ENCODE peak calls at places on chromosomes 6 and 20, in eight cellular contexts. G is transverse colon, H is cardiac muscle cell, Z is prostate gland, L is mucosa of descending colon, M is HCT116, Q is A549, C is right lobe of liver. I is an unnamed sample.

GRCh38 chr6:128739112-128739511 is 143.8 kb upstream of the LAMA2 start:
- DNase-seq in G (no peak), H (no peak), Z (no peak), L (no peak), M (peak; percentile 27), Q (no peak), C (no peak), I (no peak)

GRCh38 chr20:38751360-38751976 is 3.2 kb downstream of the ACTR5 start:
- DNase-seq in G (no peak), H (peak; percentile 57), Z (no peak), L (no peak), M (peak; percentile 27), Q (peak; percentile 52), C (no peak), I (peak; percentile 41)

GRCh38 chr6:168129292-168130167 is 50.5 kb upstream of the FRMD1 start:
- DNase-seq in G (no peak), H (no peak), Z (no peak), L (no peak), M (no peak), Q (no peak), C (no peak), I (no peak)

GRCh38 chr6:7593234-7593633 is 3.2 kb downstream of the SNRNP48 start:
- DNase-seq in G (no peak), H (no peak), Z (no peak), L (no peak), M (no peak), Q (no peak), C (no peak), I (no peak)

GRCh38 chr6:125544819-125545218 is 204.6 kb upstream of the HEY2 start:
- DNase-seq in G (no peak), H (no peak), Z (no peak), L (no peak), M (no peak), Q (no peak), C (no peak), I (no peak)

GRCh38 chr6:30154709-30155521 is 6.1 kb downstream of the TRIM10 start:
- DNase-seq in G (peak; percentile 63), H (peak; percentile 85), Z (no peak), L (no peak), M (no peak), Q (peak; percentile 52), C (no peak), I (peak; percentile 82)

GRCh38 chr6:40918035-40918651 is 120.9 kb downstream of the UNC5CL start:
- DNase-seq in G (no peak), H (no peak), Z (no peak), L (no peak), M (no peak), Q (no peak), C (no peak), I (no peak)

GRCh38 chr20:51423810-51424209 is 118.7 kb downstream of the NFATC2 start:
- DNase-seq in G (no peak), H (no peak), Z (no peak), L (no peak), M (no peak), Q (no peak), C (no peak), I (no peak)

GRCh38 chr6:30763618-30764489 is 19.5 kb upstream of the IER3 start:
- DNase-seq in G (no peak), H (peak; percentile 65), Z (no peak), L (no peak), M (no peak), Q (peak; percentile 68), C (no peak), I (peak; percentile 60)

GRCh38 chr6:116218172-116218633 is 35.7 kb downstream of the TSPYL4 start:
- DNase-seq in G (no peak), H (peak; percentile 32), Z (no peak), L (no peak), M (no peak), Q (no peak), C (no peak), I (peak; percentile 40)

GRCh38 chr6:1481326-1481725 is 92.0 kb downstream of the FOXF2 start:
- DNase-seq in G (no peak), H (peak; percentile 61), Z (no peak), L (no peak), M (peak; percentile 34), Q (peak; percentile 73), C (no peak), I (no peak)

GRCh38 chr20:52313335-52313963 is 121.9 kb upstream of the ZFP64 start:
- DNase-seq in G (no peak), H (peak; percentile 68), Z (no peak), L (no peak), M (peak; percentile 7), Q (peak; percentile 59), C (peak; percentile 17), I (peak; percentile 86)

GRCh38 chr6:1622220-1622841 is 12.6 kb downstream of the FOXC1 start:
- DNase-seq in G (no peak), H (no peak), Z (no peak), L (no peak), M (no peak), Q (no peak), C (no peak), I (no peak)

GRCh38 chr6:112603726-112604125 is 256.6 kb downstream of the RFPL4B start:
- DNase-seq in G (no peak), H (no peak), Z (no peak), L (no peak), M (no peak), Q (no peak), C (no peak), I (no peak)

GRCh38 chr6:135680964-135681913 is 170.3 kb upstream of the PDE7B start:
- DNase-seq in G (no peak), H (peak; percentile 39), Z (no peak), L (no peak), M (no peak), Q (peak; percentile 14), C (peak; percentile 61), I (no peak)

GRCh38 chr20:16821211-16822089 is 73.3 kb downstream of the OTOR start:
- DNase-seq in G (peak; percentile 9), H (peak; percentile 61), Z (no peak), L (no peak), M (peak; percentile 31), Q (peak; percentile 65), C (no peak), I (peak; percentile 74)

GRCh38 chr6:142913511-142914047 is 31.4 kb downstream of the HIVEP2 start:
- DNase-seq in G (peak; percentile 57), H (no peak), Z (no peak), L (peak; percentile 58), M (no peak), Q (no peak), C (no peak), I (no peak)

GRCh38 chr6:111429571-111429970 is 53.4 kb downstream of the REV3L start:
- DNase-seq in G (no peak), H (no peak), Z (no peak), L (no peak), M (no peak), Q (no peak), C (no peak), I (no peak)

GRCh38 chr6:14664112-14664592 is 546.6 kb downstream of the CD83 start:
- DNase-seq in G (no peak), H (no peak), Z (no peak), L (no peak), M (no peak), Q (no peak), C (no peak), I (no peak)

DNA sequence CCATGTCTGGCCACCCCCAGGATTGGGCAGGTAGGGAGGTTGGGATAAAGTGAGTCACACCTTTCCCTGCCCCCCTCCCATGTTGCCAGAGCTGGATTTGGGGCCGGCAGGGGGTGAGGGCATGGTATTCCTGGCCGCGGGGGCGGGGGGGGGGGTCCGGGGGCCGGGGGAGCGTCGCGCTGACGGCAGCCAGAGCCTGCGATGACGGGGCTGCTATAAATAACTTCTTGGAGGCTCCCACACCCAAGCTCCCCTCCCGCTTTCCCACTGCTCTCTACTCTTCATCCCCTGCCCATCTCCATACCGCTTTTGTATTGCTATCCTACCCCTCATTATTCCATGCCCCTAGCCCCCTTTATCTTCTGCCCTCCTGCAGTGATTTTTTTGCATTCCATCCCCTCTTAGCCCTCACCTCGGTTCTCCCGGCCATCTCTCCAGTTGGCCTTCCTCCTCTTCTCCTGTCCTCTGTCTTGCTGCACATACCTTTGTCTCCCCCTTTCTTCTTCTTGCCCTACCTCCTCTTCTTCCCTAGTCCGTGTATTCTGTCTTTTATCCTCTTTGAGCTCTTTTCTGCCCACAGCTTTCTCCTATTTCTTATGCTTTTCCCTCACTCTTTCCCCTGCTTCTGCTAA is 13.8 kb downstream of the SYNGAP1 start:
- DNase-seq in G (no peak), H (peak; percentile 37), Z (no peak), L (no peak), M (no peak), Q (no peak), C (no peak), I (no peak)
- H3K4me3 ChIP-seq in G (no peak overlapping the region), H (peak overlapping the region; percentile 10), Z (no peak overlapping the region), L (no peak overlapping the region), M (no peak overlapping the region), Q (no peak overlapping the region), C (no peak overlapping the region), I (no peak overlapping the region)

GRCh38 chr6:32178547-32179440 is 589 bp downstream of the RNF5 start:
- DNase-seq in G (no peak), H (peak; percentile 20), Z (no peak), L (no peak), M (no peak), Q (no peak), C (no peak), I (no peak)
- H3K4me1 ChIP-seq in G (peaks cover 35% of the 10 kb centered on the region), H (peaks cover 21% of the 10 kb centered on the region), Z (no peaks in the 10 kb centered on the region), L (peaks cover 40% of the 10 kb centered on the region), M (peaks cover 39% of the 10 kb centered on the region), Q (peaks cover 21% of the 10 kb centered on the region), C (peaks cover 32% of the 10 kb centered on the region), I (peaks cover 25% of the 10 kb centered on the region)

DNA sequence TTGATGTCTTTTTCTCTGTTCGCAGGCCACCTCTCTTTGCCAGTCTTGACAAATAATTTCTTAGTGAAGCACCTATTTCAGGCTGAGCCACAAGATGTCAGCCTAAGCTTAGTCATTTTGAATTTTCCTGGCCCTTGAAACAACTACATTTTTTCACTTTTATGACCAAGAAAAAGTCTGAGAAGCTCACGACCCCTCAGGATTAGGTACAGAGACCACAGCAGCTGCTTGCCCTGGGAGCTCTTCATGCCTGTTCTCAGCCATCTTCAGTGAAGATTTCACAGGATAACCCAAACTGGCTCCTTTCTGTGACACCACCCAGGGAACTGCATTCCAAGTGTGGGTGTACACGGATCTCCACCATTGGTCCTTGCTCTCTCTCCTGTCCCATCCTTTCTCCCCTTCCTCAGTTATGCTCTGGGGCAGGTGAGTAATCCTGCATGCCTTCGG is 38.4 kb upstream of the SPTLC3 start:
- DNase-seq in G (peak; percentile 9), H (peak; percentile 65), Z (no peak), L (no peak), M (no peak), Q (peak; percentile 63), C (no peak), I (peak; percentile 50)
- TF ChIP-seq CTCF in G (peak; percentile 51), H (peak; percentile 54), Z (no peak), L (peak; percentile 22), M (peak; percentile 36), Q (peak; percentile 94), C (peak; percentile 63), I (peak; percentile 58)

DNA sequence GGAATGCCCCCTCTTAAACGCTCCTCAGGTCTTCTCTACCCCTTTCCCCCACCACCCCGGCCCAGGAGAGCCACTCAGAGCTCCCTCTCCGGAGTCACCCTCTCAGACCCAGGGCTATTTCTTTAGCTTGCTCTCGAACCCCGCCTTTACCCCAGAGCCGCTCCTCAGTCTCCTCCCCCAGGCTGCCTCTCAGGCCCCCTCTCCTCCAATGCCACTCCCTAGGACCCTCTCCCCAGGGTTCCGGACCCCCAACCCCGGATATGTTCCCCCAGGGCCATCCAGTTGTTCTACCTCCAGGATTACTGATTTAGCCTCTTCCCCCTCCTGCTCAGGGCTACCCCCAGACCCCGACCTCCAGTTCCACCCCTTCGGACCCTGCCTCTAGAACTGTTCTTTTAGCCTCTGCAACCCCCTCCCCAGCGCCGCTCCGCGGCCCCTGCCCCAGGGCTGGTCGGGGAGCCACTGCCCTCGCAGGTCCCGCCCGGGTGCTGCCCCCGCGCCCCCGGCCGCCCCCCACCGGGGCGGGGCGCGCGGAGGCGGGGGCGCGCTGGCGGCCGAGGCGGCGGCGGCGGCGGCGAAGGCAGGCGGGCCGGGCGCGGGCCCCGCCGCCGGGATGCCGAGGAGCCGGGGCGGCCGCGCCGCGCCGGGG is at the start of gene MMP24:
- DNase-seq in G (no peak), H (no peak), Z (no peak), L (no peak), M (no peak), Q (no peak), C (no peak), I (no peak)
- H3K4me3 ChIP-seq in G (peak within 1 kb of the TSS; percentile 18), H (peak within 1 kb of the TSS; percentile 24), Z (peak within 1 kb of the TSS; percentile 22), L (no peak within 1 kb of the TSS), M (no peak within 1 kb of the TSS), Q (peak within 1 kb of the TSS; percentile 65), C (no peak within 1 kb of the TSS), I (peak within 1 kb of the TSS; percentile 23)